ENCODE peak calls at places on chromosome 20, in seven cellular contexts. B, Z, U, J, K, A and D are unnamed samples.

GRCh38 chr20:32467506-32468312 is 109.6 kb downstream of the ASXL1 start:
- DNase-seq in B (no peak), Z (peak), U (no peak), J (no peak), K (no peak), A (no peak), D (no peak)

GRCh38 chr20:48041078-48041780 is 255.9 kb upstream of the SULF2 start:
- DNase-seq in B (no peak), Z (no peak), U (no peak), J (no peak), K (no peak), A (no peak), D (no peak)

GRCh38 chr20:23049201-23049932 is at the start of gene THBD:
- DNase-seq in B (peak), Z (peak), U (no peak), J (no peak), K (no peak), A (peak), D (no peak)

GRCh38 chr20:40952231-40952630 is 76.4 kb upstream of the TOP1 start:
- DNase-seq in B (no peak), Z (no peak), U (no peak), J (no peak), K (no peak), A (no peak), D (no peak)

GRCh38 chr20:59598625-59599310 is 5.6 kb upstream of the PHACTR3 start:
- DNase-seq in B (peak), Z (peak), U (no peak), J (peak), K (peak), A (peak), D (peak)

GRCh38 chr20:53905019-53905847 is 165.2 kb downstream of the BCAS1 start:
- DNase-seq in B (no peak), Z (no peak), U (no peak), J (no peak), K (no peak), A (no peak), D (no peak)

GRCh38 chr20:46807998-46808397 is 86.6 kb upstream of the EYA2 start:
- DNase-seq in B (no peak), Z (no peak), U (no peak), J (no peak), K (no peak), A (no peak), D (no peak)

GRCh38 chr20:44572551-44573500 is 9.6 kb upstream of the PKIG start:
- DNase-seq in B (peak), Z (no peak), U (no peak), J (no peak), K (peak), A (no peak), D (peak)

GRCh38 chr20:36975085-36975829 is 23.7 kb upstream of the SAMHD1 start:
- DNase-seq in B (no peak), Z (no peak), U (no peak), J (no peak), K (no peak), A (no peak), D (no peak)

GRCh38 chr20:34538671-34539123 is 19.8 kb upstream of the MAP1LC3A start:
- DNase-seq in B (peak), Z (no peak), U (no peak), J (peak), K (peak), A (peak), D (no peak)

GRCh38 chr20:44180814-44181213 is 6.2 kb downstream of the JPH2 start:
- DNase-seq in B (no peak), Z (no peak), U (no peak), J (no peak), K (no peak), A (peak), D (no peak)

GRCh38 chr20:49982346-49983122 is at the start of gene SNAI1:
- DNase-seq in B (peak), Z (peak), U (peak), J (peak), K (peak), A (peak), D (peak)

GRCh38 chr20:56987992-56988391 is 278.4 kb downstream of the BMP7 start:
- DNase-seq in B (no peak), Z (no peak), U (no peak), J (peak), K (no peak), A (no peak), D (no peak)

GRCh38 chr20:36644713-36645109 is 1.3 kb downstream of the SLA2 start:
- DNase-seq in B (peak), Z (no peak), U (no peak), J (no peak), K (no peak), A (no peak), D (no peak)

GRCh38 chr20:51350941-51351631 is 191.4 kb downstream of the NFATC2 start:
- DNase-seq in B (no peak), Z (no peak), U (peak), J (no peak), K (no peak), A (no peak), D (no peak)

GRCh38 chr20:41693136-41693979 is 75.2 kb upstream of the CHD6 start:
- DNase-seq in B (peak), Z (peak), U (peak), J (peak), K (peak), A (peak), D (peak)

GRCh38 chr20:10061641-10062040 is 26.9 kb downstream of the ANKEF1 start:
- DNase-seq in B (no peak), Z (no peak), U (no peak), J (no peak), K (no peak), A (no peak), D (peak)

GRCh38 chr20:58876437-58876836 is 23.9 kb downstream of the GNAS start:
- DNase-seq in B (no peak), Z (no peak), U (no peak), J (no peak), K (no peak), A (no peak), D (no peak)

GRCh38 chr20:50636601-50637539 is 54.5 kb downstream of the RIPOR3 start:
- DNase-seq in B (no peak), Z (no peak), U (no peak), J (no peak), K (no peak), A (no peak), D (no peak)

GRCh38 chr20:49283703-49284625 is 6.1 kb upstream of the ZNFX1 start:
- DNase-seq in B (no peak), Z (no peak), U (no peak), J (peak), K (no peak), A (no peak), D (no peak)

GRCh38 chr20:63009988-63010769 is 3.4 kb upstream of the BHLHE23 start:
- DNase-seq in B (peak), Z (no peak), U (no peak), J (no peak), K (no peak), A (no peak), D (peak)

GRCh38 chr20:10667077-10667401 is 6.8 kb downstream of the JAG1 start:
- DNase-seq in B (peak), Z (no peak), U (no peak), J (no peak), K (no peak), A (no peak), D (peak)